ENCODE peak calls at places on chromosomes 11 and 22, in five cellular contexts. P, L, S, C and F are unnamed samples.

GRCh38 chr11:128686745-128687177 is 7.1 kb upstream of the FLI1 start:
- DNase-seq in P (no peak), L (peak; percentile 58), S (no peak), C (peak; percentile 69), F (peak; percentile 15)

GRCh38 chr11:97764605-97765004 is 1256.1 kb upstream of the CNTN5 start:
- DNase-seq in P (no peak), S (no peak), C (no peak), L (no peak), F (no peak)

GRCh38 chr11:1377231-1377780 is 12.4 kb upstream of the BRSK2 start:
- DNase-seq in C (peak; percentile 31), L (no peak), S (no peak), P (no peak), F (no peak)

GRCh38 chr11:130514316-130514715 is 65.9 kb downstream of the ADAMTS15 start:
- DNase-seq in S (no peak), C (no peak), P (no peak), L (peak; percentile 49), F (no peak)

GRCh38 chr11:20483931-20484330 is 96.4 kb downstream of the PRMT3 start:
- DNase-seq in P (no peak), S (no peak), C (no peak), L (no peak), F (no peak)

GRCh38 chr11:3146612-3147256 is 18.4 kb downstream of the OSBPL5 start:
- DNase-seq in P (no peak), C (no peak), S (peak; percentile 48), L (peak; percentile 87), F (no peak)

GRCh38 chr11:114301927-114302326 is 5.7 kb downstream of the NNMT start:
- DNase-seq in L (no peak), C (no peak), P (no peak), S (no peak), F (no peak)

GRCh38 chr11:128904872-128905344 is 13.8 kb downstream of the KCNJ5 start:
- DNase-seq in P (no peak), S (no peak), L (peak; percentile 25), C (peak; percentile 80), F (peak; percentile 50)

GRCh38 chr11:69975822-69976221 is 102.3 kb upstream of the ANO1 start:
- DNase-seq in L (no peak), S (no peak), C (no peak), P (no peak), F (no peak)

GRCh38 chr22:46651316-46651715 is 31.1 kb downstream of the GRAMD4 start:
- DNase-seq in S (no peak), P (no peak), C (peak; percentile 58), L (no peak), F (no peak)

GRCh38 chr11:128506999-128507591 is 80.3 kb downstream of the ETS1 start:
- DNase-seq in S (peak; percentile 79), P (no peak), C (peak; percentile 82), L (peak; percentile 98), F (peak; percentile 86)

GRCh38 chr11:82775736-82776346 is 42.2 kb upstream of the FAM181B start:
- DNase-seq in P (no peak), S (no peak), C (no peak), L (peak; percentile 67), F (peak; percentile 42)

GRCh38 chr11:10285148-10285802 is 8.7 kb downstream of the SBF2 start:
- DNase-seq in S (no peak), L (no peak), P (no peak), C (no peak), F (peak; percentile 65)

GRCh38 chr11:75311858-75312288 is 39.6 kb downstream of the ARRB1 start:
- DNase-seq in S (no peak), P (no peak), L (peak; percentile 26), C (peak; percentile 65), F (no peak)

GRCh38 chr11:73671701-73672100 is 25.3 kb downstream of the PLEKHB1 start:
- DNase-seq in P (no peak), C (no peak), S (no peak), L (no peak), F (no peak)

GRCh38 chr22:48112687-48113521 is 1350.5 kb downstream of the TBC1D22A start:
- DNase-seq in S (no peak), L (no peak), P (no peak), C (no peak), F (no peak)

GRCh38 chr11:64894070-64894811 is 15.8 kb upstream of the EHD1 start:
- DNase-seq in L (peak; percentile 76), P (peak; percentile 94), C (peak; percentile 93), S (no peak), F (peak; percentile 84)